ENCODE peak calls at places on chromosome 2, in four cellular contexts. One of them, this sample, is unnamed.

GRCh38 chr2:112623913-112624777 is 21.6 kb upstream of the SLC20A1 start:
- DNase-seq in fibroblast of lung: peak
- DNase-seq in Calu3: peak
- DNase-seq in foreskin fibroblast: peak
- DNase-seq in this sample: peak

GRCh38 chr2:183070942-183071844 is 7.4 kb upstream of the DUSP19 start:
- DNase-seq in fibroblast of lung: peak
- DNase-seq in Calu3: peak
- DNase-seq in foreskin fibroblast: peak
- DNase-seq in this sample: no peak

GRCh38 chr2:205972113-205972512 is 113.9 kb downstream of the INO80D start:
- DNase-seq in fibroblast of lung: no peak
- DNase-seq in Calu3: peak
- DNase-seq in foreskin fibroblast: no peak
- DNase-seq in this sample: no peak

GRCh38 chr2:70767699-70768584 is at the start of gene ADD2:
- DNase-seq in fibroblast of lung: peak
- DNase-seq in Calu3: no peak
- DNase-seq in foreskin fibroblast: no peak
- DNase-seq in this sample: no peak

GRCh38 chr2:122514451-122514996 is 759.1 kb downstream of the TSN start:
- DNase-seq in fibroblast of lung: no peak
- DNase-seq in Calu3: no peak
- DNase-seq in foreskin fibroblast: no peak
- DNase-seq in this sample: no peak

GRCh38 chr2:112322919-112323318 is 47.5 kb downstream of the ZC3H6 start:
- DNase-seq in fibroblast of lung: no peak
- DNase-seq in Calu3: no peak
- DNase-seq in foreskin fibroblast: no peak
- DNase-seq in this sample: no peak

GRCh38 chr2:216222650-216223352 is 113.7 kb downstream of the XRCC5 start:
- DNase-seq in fibroblast of lung: peak
- DNase-seq in Calu3: no peak
- DNase-seq in foreskin fibroblast: peak
- DNase-seq in this sample: no peak

GRCh38 chr2:238528953-238529781 is 102.4 kb downstream of the ASB1 start:
- DNase-seq in fibroblast of lung: peak
- DNase-seq in Calu3: peak
- DNase-seq in foreskin fibroblast: peak
- DNase-seq in this sample: no peak

GRCh38 chr2:25103287-25103871 is 61.5 kb downstream of the EFR3B start:
- DNase-seq in fibroblast of lung: peak
- DNase-seq in Calu3: no peak
- DNase-seq in foreskin fibroblast: peak
- DNase-seq in this sample: no peak

GRCh38 chr2:51018145-51018544 is 13.8 kb downstream of the NRXN1 start:
- DNase-seq in fibroblast of lung: no peak
- DNase-seq in Calu3: no peak
- DNase-seq in foreskin fibroblast: no peak
- DNase-seq in this sample: no peak

GRCh38 chr2:105325389-105325963 is 4.1 kb downstream of the TGFBRAP1 start:
- DNase-seq in fibroblast of lung: peak
- DNase-seq in Calu3: no peak
- DNase-seq in foreskin fibroblast: peak
- DNase-seq in this sample: no peak

GRCh38 chr2:219636941-219637841 is 9.8 kb downstream of the SLC4A3 start:
- DNase-seq in fibroblast of lung: no peak
- DNase-seq in Calu3: no peak
- DNase-seq in foreskin fibroblast: no peak
- DNase-seq in this sample: no peak

GRCh38 chr2:190879474-190880373 is 897 bp upstream of the GLS start:
- DNase-seq in fibroblast of lung: peak
- DNase-seq in Calu3: no peak
- DNase-seq in foreskin fibroblast: no peak
- DNase-seq in this sample: no peak

GRCh38 chr2:181642071-181642470 is 14.8 kb downstream of the CERKL start:
- DNase-seq in fibroblast of lung: no peak
- DNase-seq in Calu3: no peak
- DNase-seq in foreskin fibroblast: peak
- DNase-seq in this sample: no peak

GRCh38 chr2:234335676-234336228 is 161.1 kb downstream of the ARL4C start:
- DNase-seq in fibroblast of lung: peak
- DNase-seq in Calu3: no peak
- DNase-seq in foreskin fibroblast: peak
- DNase-seq in this sample: peak

GRCh38 chr2:20365249-20365817 is 14.7 kb upstream of the PUM2 start:
- DNase-seq in fibroblast of lung: peak
- DNase-seq in Calu3: no peak
- DNase-seq in foreskin fibroblast: peak
- DNase-seq in this sample: no peak

GRCh38 chr2:55311444-55311870 is 42.4 kb upstream of the MTIF2 start:
- DNase-seq in fibroblast of lung: peak
- DNase-seq in Calu3: no peak
- DNase-seq in foreskin fibroblast: peak
- DNase-seq in this sample: no peak

GRCh38 chr2:96158554-96158940 is 13.3 kb upstream of the DUSP2 start:
- DNase-seq in fibroblast of lung: no peak
- DNase-seq in Calu3: no peak
- DNase-seq in foreskin fibroblast: no peak
- DNase-seq in this sample: no peak

GRCh38 chr2:40448476-40449079 is 3.3 kb downstream of the SLC8A1 start:
- DNase-seq in fibroblast of lung: peak
- DNase-seq in Calu3: no peak
- DNase-seq in foreskin fibroblast: no peak
- DNase-seq in this sample: no peak

GRCh38 chr2:189674374-189675112 is at the start of gene ANKAR:
- DNase-seq in fibroblast of lung: peak
- DNase-seq in Calu3: peak
- DNase-seq in foreskin fibroblast: peak
- DNase-seq in this sample: peak

GRCh38 chr2:75241696-75242095 is 42.4 kb upstream of the TACR1 start:
- DNase-seq in fibroblast of lung: peak
- DNase-seq in Calu3: no peak
- DNase-seq in foreskin fibroblast: peak
- DNase-seq in this sample: no peak
- TF ChIP-seq CTCF in fibroblast of lung: peak
- TF ChIP-seq CTCF in Calu3: no peak
- TF ChIP-seq CTCF in foreskin fibroblast: peak
- TF ChIP-seq CTCF in this sample: no peak

GRCh38 chr2:10521356-10521755 is 73.2 kb upstream of the ODC1 start:
- DNase-seq in fibroblast of lung: no peak
- DNase-seq in Calu3: no peak
- DNase-seq in foreskin fibroblast: no peak
- DNase-seq in this sample: no peak

GRCh38 chr2:10520926-10521325 is 72.8 kb upstream of the ODC1 start:
- DNase-seq in fibroblast of lung: no peak
- DNase-seq in Calu3: no peak
- DNase-seq in foreskin fibroblast: no peak
- DNase-seq in this sample: no peak

GRCh38 chr2:10519067-10519740 is 71.1 kb upstream of the ODC1 start:
- DNase-seq in fibroblast of lung: no peak
- DNase-seq in Calu3: no peak
- DNase-seq in foreskin fibroblast: no peak
- DNase-seq in this sample: no peak

GRCh38 chr2:10518470-10519060 is 70.4 kb upstream of the ODC1 start:
- DNase-seq in fibroblast of lung: no peak
- DNase-seq in Calu3: no peak
- DNase-seq in foreskin fibroblast: no peak
- DNase-seq in this sample: no peak

GRCh38 chr2:10520154-10520553 is 72.0 kb upstream of the ODC1 start:
- DNase-seq in fibroblast of lung: no peak
- DNase-seq in Calu3: no peak
- DNase-seq in foreskin fibroblast: no peak
- DNase-seq in this sample: no peak
- TF ChIP-seq CTCF in fibroblast of lung: no peak
- TF ChIP-seq CTCF in Calu3: peak
- TF ChIP-seq CTCF in foreskin fibroblast: no peak
- TF ChIP-seq CTCF in this sample: no peak

DNA sequence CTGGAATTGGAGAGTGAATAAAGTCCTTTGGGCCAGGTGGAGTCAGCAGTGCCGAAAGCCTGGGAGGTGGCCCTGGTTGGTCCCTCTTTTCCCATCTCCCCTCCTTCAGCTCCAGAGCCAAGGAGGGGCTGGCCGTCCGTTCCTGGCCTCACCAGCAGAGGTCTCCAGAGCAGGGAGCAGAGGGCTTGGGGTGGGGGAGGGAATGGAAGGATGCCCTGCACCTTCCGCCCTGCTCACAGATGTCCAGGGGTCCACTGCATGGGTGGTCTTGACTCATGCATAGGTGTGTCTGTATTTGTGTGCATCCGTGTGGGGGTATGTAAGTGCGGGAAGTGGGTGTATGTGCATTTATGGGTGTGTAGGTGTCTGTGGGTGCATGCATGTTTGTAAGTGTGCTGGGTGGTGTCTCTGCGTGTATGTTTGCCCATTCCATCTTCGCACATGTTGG is 201.9 kb downstream of the ZFP36L2 start:
- DNase-seq in fibroblast of lung: peak
- DNase-seq in Calu3: peak
- DNase-seq in foreskin fibroblast: peak
- DNase-seq in this sample: no peak
- TF ChIP-seq CTCF in fibroblast of lung: peak
- TF ChIP-seq CTCF in Calu3: peak
- TF ChIP-seq CTCF in foreskin fibroblast: peak
- TF ChIP-seq CTCF in this sample: no peak

GRCh38 chr2:54050445-54050844 is 65.0 kb upstream of the ACYP2 start:
- DNase-seq in fibroblast of lung: no peak
- DNase-seq in Calu3: no peak
- DNase-seq in foreskin fibroblast: no peak
- DNase-seq in this sample: no peak

GRCh38 chr2:54053830-54054229 is 61.6 kb upstream of the ACYP2 start:
- DNase-seq in fibroblast of lung: no peak
- DNase-seq in Calu3: no peak
- DNase-seq in foreskin fibroblast: no peak
- DNase-seq in this sample: no peak

GRCh38 chr2:54054271-54054670 is 61.1 kb upstream of the ACYP2 start:
- DNase-seq in fibroblast of lung: no peak
- DNase-seq in Calu3: no peak
- DNase-seq in foreskin fibroblast: no peak
- DNase-seq in this sample: no peak

GRCh38 chr2:54054774-54055173 is 60.6 kb upstream of the ACYP2 start:
- DNase-seq in fibroblast of lung: no peak
- DNase-seq in Calu3: no peak
- DNase-seq in foreskin fibroblast: no peak
- DNase-seq in this sample: no peak

GRCh38 chr2:54052825-54053718 is 62.3 kb upstream of the ACYP2 start:
- DNase-seq in fibroblast of lung: no peak
- DNase-seq in Calu3: no peak
- DNase-seq in foreskin fibroblast: no peak
- DNase-seq in this sample: no peak
- TF ChIP-seq CTCF in fibroblast of lung: no peak
- TF ChIP-seq CTCF in Calu3: no peak
- TF ChIP-seq CTCF in foreskin fibroblast: peak
- TF ChIP-seq CTCF in this sample: no peak

DNA sequence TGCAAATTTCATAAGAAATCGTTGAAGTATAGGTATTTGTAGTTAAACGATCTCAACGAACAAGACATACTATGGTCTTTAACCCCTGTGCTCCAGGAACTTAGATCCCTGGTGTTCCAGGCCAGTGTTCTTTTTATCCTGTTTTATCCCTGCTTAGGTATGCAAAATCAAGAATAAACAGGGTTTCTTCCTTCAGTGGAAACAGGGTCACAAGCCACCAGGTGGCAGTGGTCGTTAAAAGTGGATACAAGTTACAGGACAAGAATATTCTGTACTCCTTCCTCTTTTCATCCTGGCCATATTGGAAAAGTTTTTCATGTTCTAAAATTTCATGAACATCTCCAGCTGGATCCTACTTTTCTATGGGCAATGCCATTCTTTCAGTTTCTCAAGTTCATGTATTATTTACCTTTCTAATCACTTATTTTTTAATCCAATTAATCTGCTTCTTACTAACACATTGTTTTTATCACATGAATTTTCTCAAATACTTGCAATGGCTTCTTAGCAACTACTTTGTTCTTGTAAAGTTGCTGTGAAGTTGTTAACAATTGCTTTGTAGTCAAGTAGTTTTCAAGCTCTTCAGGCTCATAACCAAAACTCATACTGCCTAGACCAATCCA is 16.4 kb upstream of the HNMT start:
- DNase-seq in fibroblast of lung: peak
- DNase-seq in Calu3: peak
- DNase-seq in foreskin fibroblast: peak
- DNase-seq in this sample: peak
- TF ChIP-seq CTCF in fibroblast of lung: peak
- TF ChIP-seq CTCF in Calu3: peak
- TF ChIP-seq CTCF in foreskin fibroblast: peak
- TF ChIP-seq CTCF in this sample: no peak

DNA sequence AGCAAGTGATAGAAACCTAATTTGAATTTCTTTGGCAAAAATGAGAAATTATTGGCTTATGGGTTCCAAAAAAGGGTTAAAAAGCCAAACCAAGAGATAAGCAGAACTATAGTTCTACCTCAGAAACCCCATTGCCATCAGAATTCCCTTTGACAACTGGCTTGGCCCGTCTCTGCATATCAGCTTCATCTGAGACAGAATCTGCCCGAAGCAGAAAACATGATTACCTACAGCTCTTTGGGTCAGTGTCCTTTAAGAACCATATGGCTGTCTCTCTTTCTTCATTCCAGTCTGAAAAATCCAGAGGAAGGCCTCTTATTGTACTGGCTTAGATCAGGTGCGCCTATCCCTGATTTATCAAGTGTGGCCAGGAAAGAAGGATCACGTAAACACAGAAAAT is 49.8 kb upstream of the AGPS start:
- DNase-seq in fibroblast of lung: no peak
- DNase-seq in Calu3: no peak
- DNase-seq in foreskin fibroblast: no peak
- DNase-seq in this sample: no peak
- TF ChIP-seq CTCF in fibroblast of lung: no peak
- TF ChIP-seq CTCF in Calu3: no peak
- TF ChIP-seq CTCF in foreskin fibroblast: no peak
- TF ChIP-seq CTCF in this sample: no peak

GRCh38 chr2:305366-305765 is 17.5 kb upstream of the ALKAL2 start:
- DNase-seq in fibroblast of lung: no peak
- DNase-seq in Calu3: no peak
- DNase-seq in foreskin fibroblast: no peak
- DNase-seq in this sample: no peak
- TF ChIP-seq CTCF in fibroblast of lung: no peak
- TF ChIP-seq CTCF in Calu3: no peak
- TF ChIP-seq CTCF in foreskin fibroblast: no peak
- TF ChIP-seq CTCF in this sample: no peak

GRCh38 chr2:1484131-1484884 is 71.0 kb downstream of the TPO start:
- DNase-seq in fibroblast of lung: no peak
- DNase-seq in Calu3: no peak
- DNase-seq in foreskin fibroblast: no peak
- DNase-seq in this sample: no peak
- TF ChIP-seq CTCF in fibroblast of lung: no peak
- TF ChIP-seq CTCF in Calu3: no peak
- TF ChIP-seq CTCF in foreskin fibroblast: no peak
- TF ChIP-seq CTCF in this sample: no peak